ENCODE peak calls at places on chromosomes 1 and 21, in seven cellular contexts. I, N, E, A, O, M and Y are unnamed samples.

GRCh38 chr1:226482975-226483660 is 65.4 kb upstream of the STUM start:
- DNase-seq in I (no peak), N (no peak), E (no peak), A (peak; percentile 20), O (peak; percentile 43), M (no peak), Y (peak; percentile 44)

GRCh38 chr1:150902346-150902745 is 15.4 kb downstream of the CTXND2 start:
- DNase-seq in I (no peak), N (no peak), E (no peak), A (no peak), O (no peak), M (no peak), Y (no peak)

GRCh38 chr21:14688412-14688811 is 142.3 kb upstream of the SAMSN1 start:
- DNase-seq in I (no peak), N (no peak), E (no peak), A (no peak), O (no peak), M (no peak), Y (no peak)

GRCh38 chr1:68046423-68046822 is 4.0 kb downstream of the DIRAS3 start:
- DNase-seq in I (no peak), N (peak; percentile 6), E (no peak), A (no peak), O (no peak), M (no peak), Y (no peak)

GRCh38 chr1:67843335-67843734 is 10.1 kb upstream of the GNG12 start:
- DNase-seq in I (no peak), N (peak; percentile 37), E (no peak), A (no peak), O (no peak), M (no peak), Y (peak; percentile 36)

GRCh38 chr1:99590578-99591209 is 55.2 kb upstream of the PALMD start:
- DNase-seq in I (peak; percentile 92), N (no peak), E (no peak), A (no peak), O (no peak), M (no peak), Y (peak; percentile 91)

GRCh38 chr1:38546630-38547029 is 312.9 kb downstream of the RRAGC start:
- DNase-seq in I (no peak), N (no peak), E (no peak), A (no peak), O (no peak), M (no peak), Y (no peak)

GRCh38 chr1:150001415-150001814 is 9.1 kb downstream of the OTUD7B start:
- DNase-seq in I (no peak), N (no peak), E (no peak), A (no peak), O (no peak), M (no peak), Y (no peak)

GRCh38 chr1:153246825-153247224 is 12.7 kb upstream of the LORICRIN start:
- DNase-seq in I (no peak), N (no peak), E (no peak), A (no peak), O (no peak), M (no peak), Y (no peak)

GRCh38 chr1:20980051-20980450 is 192.9 kb upstream of the HP1BP3 start:
- DNase-seq in I (no peak), N (no peak), E (no peak), A (no peak), O (no peak), M (no peak), Y (no peak)

GRCh38 chr1:110515896-110516295 is 3.1 kb downstream of the KCNA10 start:
- DNase-seq in I (no peak), N (no peak), E (no peak), A (no peak), O (no peak), M (no peak), Y (no peak)

GRCh38 chr1:22522221-22522743 is 41.0 kb upstream of the EPHA8 start:
- DNase-seq in I (no peak), N (no peak), E (no peak), A (no peak), O (no peak), M (no peak), Y (no peak)

GRCh38 chr1:32702599-32703478 is at the start of gene SYNC:
- DNase-seq in I (peak; percentile 81), N (peak; percentile 51), E (no peak), A (peak; percentile 58), O (peak; percentile 68), M (no peak), Y (peak; percentile 61)

GRCh38 chr1:167121375-167122120 is 27.7 kb downstream of the STYXL2 start:
- DNase-seq in I (peak; percentile 44), N (peak; percentile 73), E (peak; percentile 18), A (peak; percentile 67), O (peak; percentile 64), M (no peak), Y (peak; percentile 66)

GRCh38 chr1:218164111-218164929 is 120.8 kb upstream of the RRP15 start:
- DNase-seq in I (peak; percentile 47), N (peak; percentile 92), E (no peak), A (peak; percentile 90), O (peak; percentile 42), M (peak; percentile 93), Y (peak; percentile 93)

GRCh38 chr1:64956733-64957441 is 9.5 kb downstream of the JAK1 start:
- DNase-seq in I (no peak), N (no peak), E (no peak), A (no peak), O (no peak), M (no peak), Y (no peak)

GRCh38 chr1:13700521-13701273 is 709 bp downstream of the PRDM2 start:
- DNase-seq in I (peak; percentile 63), N (peak; percentile 52), E (no peak), A (peak; percentile 62), O (peak; percentile 50), M (peak; percentile 25), Y (peak; percentile 11)

GRCh38 chr1:231418101-231418740 is 3.9 kb downstream of the EGLN1 start:
- DNase-seq in I (peak; percentile 26), N (no peak), E (no peak), A (no peak), O (no peak), M (no peak), Y (peak; percentile 85)

GRCh38 chr21:30232011-30232410 is 16.1 kb upstream of the CLDN8 start:
- DNase-seq in I (peak; percentile 26), N (no peak), E (no peak), A (no peak), O (no peak), M (no peak), Y (no peak)

GRCh38 chr1:43058545-43059360 is 100.1 kb upstream of the SLC2A1 start:
- DNase-seq in I (peak; percentile 55), N (peak; percentile 26), E (no peak), A (peak; percentile 62), O (peak; percentile 83), M (no peak), Y (peak; percentile 56)

GRCh38 chr21:34080693-34081092 is 7.3 kb downstream of the MRPS6 start:
- DNase-seq in I (no peak), N (no peak), E (no peak), A (no peak), O (no peak), M (no peak), Y (peak; percentile 34)

GRCh38 chr21:29130234-29130993 is at the start of gene MAP3K7CL:
- DNase-seq in I (peak; percentile 100), N (no peak), E (no peak), A (no peak), O (peak; percentile 21), M (no peak), Y (peak; percentile 83)

GRCh38 chr1:148362141-148362929 is 120.8 kb downstream of the PPIAL4G start:
- DNase-seq in I (peak; percentile 85), N (peak; percentile 90), E (peak; percentile 86), A (peak; percentile 50), O (peak; percentile 84), M (no peak), Y (no peak)

GRCh38 chr1:11804666-11805453 is 904 bp downstream of the MTHFR start:
- DNase-seq in I (peak; percentile 63), N (peak; percentile 36), E (no peak), A (peak; percentile 28), O (peak; percentile 84), M (peak; percentile 22), Y (peak; percentile 12)

GRCh38 chr1:209768354-209768774 is 12.5 kb downstream of the TRAF3IP3 start:
- DNase-seq in I (no peak), N (no peak), E (no peak), A (no peak), O (no peak), M (peak; percentile 98), Y (no peak)

GRCh38 chr1:167541610-167542009 is 12.0 kb downstream of the CREG1 start:
- DNase-seq in I (no peak), N (no peak), E (no peak), A (no peak), O (no peak), M (no peak), Y (no peak)

GRCh38 chr1:21324368-21325137 is 34.3 kb upstream of the ECE1 start:
- DNase-seq in I (peak; percentile 95), N (no peak), E (peak; percentile 94), A (no peak), O (peak; percentile 89), M (no peak), Y (peak; percentile 96)

GRCh38 chr1:12174789-12175455 is 8.1 kb downstream of the TNFRSF1B start:
- DNase-seq in I (no peak), N (no peak), E (no peak), A (peak; percentile 48), O (no peak), M (no peak), Y (no peak)

GRCh38 chr1:11653101-11653601 is 1.1 kb downstream of the FBXO2 start:
- DNase-seq in I (no peak), N (peak; percentile 69), E (peak; percentile 55), A (peak; percentile 18), O (peak; percentile 90), M (no peak), Y (peak; percentile 87)

GRCh38 chr1:116809181-116809508 is 54.9 kb downstream of the CD2 start:
- DNase-seq in I (no peak), N (no peak), E (no peak), A (no peak), O (no peak), M (no peak), Y (no peak)
- H3K27ac ChIP-seq in I (no peak overlapping the region), N (no peak overlapping the region), E (no peak overlapping the region), A (no peak overlapping the region), O (no peak overlapping the region), M (no peak overlapping the region), Y (no peak overlapping the region)

DNA sequence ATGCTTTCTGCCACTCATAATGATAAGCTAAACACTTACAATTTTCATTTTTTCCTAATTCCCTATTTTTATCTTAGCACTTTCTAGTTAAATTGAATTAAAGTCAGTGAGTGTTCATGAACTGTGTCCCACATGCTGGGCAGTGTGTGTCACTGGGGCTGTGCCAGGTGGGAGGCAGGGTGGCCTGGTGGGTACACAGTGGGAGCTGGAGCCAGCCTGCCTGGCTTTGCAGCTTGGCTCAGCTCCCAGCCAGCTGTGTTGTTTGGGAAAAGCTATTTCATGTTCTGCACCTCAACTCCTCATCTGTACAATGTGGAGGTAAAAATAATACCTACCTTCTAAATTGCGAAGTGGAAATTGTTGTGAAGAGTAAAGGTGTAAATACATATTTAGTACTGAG is 238.4 kb downstream of the PLA2G4A start:
- DNase-seq in I (no peak), N (no peak), E (no peak), A (no peak), O (peak; percentile 18), M (no peak), Y (peak; percentile 8)
- TF ChIP-seq EZH2phosphoT487 in I (no peak), N (no peak), E (no peak), A (no peak), O (no peak), M (no peak), Y (no peak)

GRCh38 chr21:37393786-37394185 is 27.2 kb downstream of the DYRK1A start:
- DNase-seq in I (no peak), N (no peak), E (no peak), A (no peak), O (no peak), M (no peak), Y (no peak)
- TF ChIP-seq EZH2 in I (no peak), N (no peak), E (no peak), A (no peak), O (no peak), M (no peak), Y (no peak)

GRCh38 chr1:113256348-113256729 is 134.0 kb upstream of the MAGI3 start:
- DNase-seq in I (no peak), N (no peak), E (no peak), A (no peak), O (no peak), M (no peak), Y (no peak)
- H3K27ac ChIP-seq in I (no peak overlapping the region), N (peak overlapping the region; percentile 14), E (no peak overlapping the region), A (peak overlapping the region; percentile 33), O (peak overlapping the region; percentile 62), M (no peak overlapping the region), Y (no peak overlapping the region)